ENCODE peak calls at places on chromosomes 13 and 19, in six cellular contexts. Q, G, E, U, Z and T are unnamed samples.

GRCh38 chr13:33455291-33455690 is 169.7 kb upstream of the STARD13 start:
- DNase-seq in E (no peak), Q (no peak), G (no peak), Z (no peak), U (no peak), T (no peak)

GRCh38 chr13:79663420-79663819 is 182.5 kb downstream of the NDFIP2 start:
- DNase-seq in Z (no peak), U (no peak), G (no peak), Q (no peak), E (no peak), T (no peak)

GRCh38 chr13:46342538-46342937 is 44.5 kb downstream of the RUBCNL start:
- DNase-seq in E (no peak), G (no peak), Z (no peak), Q (no peak), U (no peak), T (no peak)

GRCh38 chr19:4225902-4226301 is 3.4 kb upstream of the EBI3 start:
- DNase-seq in U (no peak), Z (no peak), E (no peak), Q (no peak), G (no peak), T (no peak)

GRCh38 chr19:44645407-44646048 is 1.8 kb downstream of the PVR start:
- DNase-seq in G (no peak), Z (no peak), Q (no peak), U (no peak), E (no peak), T (no peak)

GRCh38 chr19:50912727-50913716 is 1.8 kb upstream of the KLK4 start:
- DNase-seq in G (no peak), U (no peak), E (no peak), Z (no peak), Q (no peak), T (no peak)

GRCh38 chr19:4803736-4804695 is 12.5 kb downstream of the FEM1A start:
- DNase-seq in Q (peak), Z (peak), U (no peak), G (peak), E (no peak), T (peak)

GRCh38 chr13:34358811-34359513 is 541.0 kb downstream of the RFC3 start:
- DNase-seq in G (peak), Z (no peak), Q (no peak), U (no peak), E (peak), T (peak)

GRCh38 chr13:106038752-106039151 is 496.7 kb downstream of the EFNB2 start:
- DNase-seq in G (peak), U (no peak), Q (no peak), E (peak), Z (no peak), T (peak)

GRCh38 chr19:41367848-41368301 is 3.9 kb upstream of the B9D2 start:
- DNase-seq in Q (no peak), G (peak), E (peak), U (no peak), Z (no peak), T (peak)

GRCh38 chr19:55447421-55448174 is 4.5 kb upstream of the SHISA7 start:
- DNase-seq in Q (no peak), G (peak), E (no peak), U (no peak), Z (no peak), T (no peak)

GRCh38 chr13:48505597-48506091 is 27.2 kb downstream of the RCBTB2 start:
- DNase-seq in G (no peak), Q (no peak), Z (peak), E (peak), U (no peak), T (no peak)

GRCh38 chr13:48502601-48503319 is 30.1 kb downstream of the RCBTB2 start:
- DNase-seq in Q (no peak), G (no peak), Z (no peak), U (no peak), E (no peak), T (no peak)

GRCh38 chr13:48506092-48506701 is 26.7 kb downstream of the RCBTB2 start:
- DNase-seq in E (no peak), Q (no peak), Z (no peak), U (no peak), G (no peak), T (no peak)

GRCh38 chr13:48507024-48507423 is 25.9 kb downstream of the RCBTB2 start:
- DNase-seq in U (no peak), G (no peak), Z (no peak), Q (no peak), E (no peak), T (no peak)

DNA sequence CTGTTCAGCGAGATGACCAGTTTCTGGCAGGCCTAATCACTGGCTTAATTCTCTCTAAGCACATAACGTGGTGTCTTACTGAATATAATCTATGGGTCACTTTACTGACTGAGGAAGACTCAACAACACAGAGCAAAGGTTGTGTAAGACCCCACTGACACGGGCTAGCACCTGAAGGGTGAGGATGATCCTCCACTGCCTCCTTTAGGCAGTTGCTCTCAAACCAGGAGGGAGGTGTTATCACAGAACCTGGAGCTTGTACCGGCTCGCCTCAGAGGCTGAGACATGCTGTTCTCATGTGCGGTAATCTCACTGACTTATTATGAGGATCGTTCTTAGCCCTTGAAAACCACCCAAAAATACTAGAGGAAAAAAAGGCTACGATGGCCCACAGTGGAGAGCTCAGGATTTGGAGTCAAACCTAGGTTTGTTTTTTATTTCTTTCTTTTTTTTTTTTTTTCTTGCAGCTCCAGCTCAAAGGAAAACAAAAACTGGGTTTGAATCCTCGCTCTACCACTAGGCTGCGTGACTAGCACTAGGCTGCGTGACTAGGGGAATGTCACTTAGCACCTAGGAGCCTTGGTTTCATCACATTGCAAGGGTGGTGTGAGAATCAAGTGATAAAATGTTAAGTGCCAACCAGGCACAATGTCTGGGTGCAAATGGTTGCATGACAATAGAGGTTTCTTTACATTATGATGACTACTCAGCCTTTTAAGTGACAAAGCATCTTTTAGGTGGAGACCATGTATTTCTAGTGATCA is 28.1 kb downstream of the RCBTB2 start:
- DNase-seq in E (no peak), Z (no peak), Q (no peak), U (no peak), G (no peak), T (no peak)
- TF ChIP-seq CTCF in E (no peak), Z (no peak), Q (no peak), U (no peak), G (no peak), T (no peak)

DNA sequence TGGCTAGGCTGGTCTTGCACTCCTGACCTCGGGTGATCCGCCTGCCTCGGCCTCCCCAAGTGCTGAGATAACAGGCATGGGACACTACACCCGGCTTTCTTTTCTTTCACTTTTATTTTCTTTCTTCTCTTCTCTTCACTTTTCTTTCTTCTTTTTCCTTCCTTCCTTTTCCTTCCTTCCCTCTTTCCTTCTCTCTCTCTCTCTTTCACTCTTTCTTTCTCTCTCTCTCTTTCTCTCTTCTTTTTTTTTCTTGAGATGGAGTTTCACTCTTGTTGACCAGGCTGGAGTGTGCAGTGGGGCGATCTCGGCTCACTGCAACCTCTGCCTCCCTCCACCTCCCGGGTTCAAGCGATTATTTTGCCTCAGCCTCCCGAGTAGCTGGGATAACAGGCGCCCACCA is 812 bp upstream of the ZNF493 start:
- DNase-seq in Q (no peak), U (no peak), Z (no peak), E (no peak), G (no peak), T (no peak)
- H3K4me3 ChIP-seq in Q (peak), U (no peak), Z (no peak), E (no peak), G (no peak), T (no peak)

GRCh38 chr19:10389863-10390262 is 9.5 kb upstream of the TYK2 start:
- DNase-seq in Z (no peak), U (no peak), Q (no peak), E (no peak), G (no peak), T (no peak)
- TF ChIP-seq CTCF in Z (no peak), U (no peak), Q (peak), E (peak), G (peak), T (peak)

GRCh38 chr13:113860579-113861432 is 3.1 kb downstream of the GAS6 start:
- DNase-seq in G (no peak), E (no peak), Q (no peak), Z (peak), U (no peak), T (no peak)

GRCh38 chr13:113862191-113862765 is 1.6 kb downstream of the GAS6 start:
- DNase-seq in Z (no peak), U (no peak), E (no peak), G (no peak), Q (peak), T (no peak)

GRCh38 chr13:113859311-113860050 is 4.4 kb downstream of the GAS6 start:
- DNase-seq in E (no peak), G (no peak), Q (no peak), U (no peak), Z (no peak), T (no peak)

GRCh38 chr13:113861433-113862030 is 2.3 kb downstream of the GAS6 start:
- DNase-seq in Q (peak), G (no peak), E (no peak), Z (no peak), U (no peak), T (no peak)

DNA sequence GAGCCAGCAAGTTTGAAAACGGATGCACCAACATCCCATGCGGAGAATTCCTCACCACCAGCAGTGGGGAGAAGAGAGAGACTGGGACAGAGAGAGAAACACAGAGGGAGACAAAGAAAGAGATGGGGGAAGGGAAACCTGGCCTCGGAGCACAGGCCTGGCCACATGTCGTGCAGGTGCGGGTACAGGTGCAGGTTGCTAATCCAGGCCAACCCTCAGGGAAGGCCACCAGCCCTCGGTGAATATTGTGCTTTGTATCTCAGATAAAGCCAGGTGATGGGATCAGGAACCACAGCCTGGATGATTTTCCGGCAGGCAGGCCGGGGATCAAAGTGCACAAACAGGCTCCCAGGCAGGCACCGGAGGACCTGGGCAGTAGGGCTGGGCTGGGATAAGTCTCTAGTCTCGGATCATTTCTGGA is 3.8 kb downstream of the GAS6 start:
- DNase-seq in E (no peak), Q (no peak), Z (peak), U (no peak), G (no peak), T (no peak)
- H3K4me3 ChIP-seq in E (no peak), Q (no peak), Z (no peak), U (no peak), G (no peak), T (no peak)

GRCh38 chr13:100817897-100818296 is 143.3 kb upstream of the TMTC4 start:
- DNase-seq in U (no peak), Q (no peak), E (no peak), Z (no peak), G (no peak), T (no peak)
- TF ChIP-seq CTCF in U (no peak), Q (no peak), E (no peak), Z (no peak), G (no peak), T (no peak)

GRCh38 chr13:84590663-84591062 is 708.4 kb upstream of the SLITRK1 start:
- DNase-seq in U (no peak), E (no peak), Z (no peak), Q (no peak), G (no peak), T (no peak)
- H3K4me3 ChIP-seq in U (no peak), E (no peak), Z (no peak), Q (no peak), G (no peak), T (no peak)

GRCh38 chr19:11534538-11534937 is 4.1 kb upstream of the CNN1 start:
- DNase-seq in E (no peak), U (no peak), Q (no peak), Z (no peak), G (no peak), T (no peak)

GRCh38 chr19:11528551-11529341 is at the start of gene ECSIT:
- DNase-seq in Z (peak), U (peak), E (peak), Q (peak), G (peak), T (peak)

GRCh38 chr19:11535792-11536595 is 2.7 kb upstream of the CNN1 start:
- DNase-seq in U (peak), Q (peak), E (peak), G (peak), Z (peak), T (peak)

DNA sequence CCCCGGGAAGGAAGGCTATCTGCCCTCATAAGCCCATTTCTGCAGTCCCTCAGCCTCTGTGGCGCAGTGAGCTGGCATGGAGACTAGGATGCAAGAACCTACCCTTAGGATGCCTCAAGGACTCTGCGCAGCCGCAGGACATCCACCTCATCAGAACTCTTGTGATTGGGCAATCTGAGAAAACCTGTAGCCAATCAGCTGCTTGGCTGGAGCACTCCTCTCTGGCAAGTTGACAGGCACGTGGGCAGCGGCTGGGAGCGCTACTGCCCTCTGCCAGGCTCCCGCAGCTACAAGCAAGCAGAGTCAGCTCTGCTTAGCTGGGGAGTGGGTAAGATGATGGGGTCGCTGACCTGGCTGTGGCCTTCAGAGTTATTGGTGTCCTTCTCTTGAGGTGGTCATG is 1.5 kb upstream of the ECSIT start:
- DNase-seq in Q (peak), Z (peak), U (no peak), E (no peak), G (peak), T (peak)
- TF ChIP-seq CTCF in Q (peak), Z (peak), U (no peak), E (peak), G (peak), T (peak)